ENCODE peak calls at places on chromosomes 2 and 18, in seven cellular contexts. E is EL, N is mucosa of descending colon, J is cardiac muscle cell, C is NCI-H1930, X is Ammon's horn, R is AG10803. K is an unnamed sample.

GRCh38 chr2:223954401-223954800 is 2.9 kb upstream of the MRPL44 start:
- DNase-seq in N (no peak), C (no peak), X (no peak), R (peak), E (peak), J (no peak), K (peak)

GRCh38 chr18:74715865-74716712 is 118.4 kb downstream of the ZNF407 start:
- DNase-seq in J (no peak), R (no peak), C (no peak), N (no peak), E (no peak), X (no peak), K (no peak)

GRCh38 chr18:57440331-57441101 is 5.3 kb downstream of the ONECUT2 start:
- DNase-seq in X (no peak), R (no peak), N (no peak), J (no peak), E (no peak), C (no peak), K (no peak)

GRCh38 chr2:45138904-45139303 is 129.7 kb upstream of the SIX2 start:
- DNase-seq in R (no peak), E (no peak), C (no peak), X (no peak), J (peak), N (no peak), K (no peak)

GRCh38 chr2:120020554-120020953 is 7.7 kb downstream of the EPB41L5 start:
- DNase-seq in E (no peak), C (no peak), X (no peak), N (no peak), R (no peak), J (no peak), K (no peak)

GRCh38 chr2:207251573-207252192 is 85.9 kb upstream of the KLF7 start:
- DNase-seq in E (no peak), R (no peak), C (no peak), X (no peak), N (no peak), J (no peak), K (no peak)

GRCh38 chr2:200466703-200467418 is 43.0 kb downstream of the KCTD18 start:
- DNase-seq in C (no peak), J (no peak), N (no peak), R (peak), E (no peak), X (no peak), K (no peak)

GRCh38 chr2:215236131-215236530 is 75.7 kb upstream of the ATIC start:
- DNase-seq in R (no peak), C (no peak), X (no peak), E (no peak), N (no peak), J (no peak), K (no peak)

GRCh38 chr2:118737690-118738089 is 109.8 kb downstream of the EN1 start:
- DNase-seq in E (no peak), R (no peak), N (no peak), J (no peak), X (no peak), C (no peak), K (no peak)

GRCh38 chr2:237446333-237446654 is 32.3 kb upstream of the COL6A3 start:
- DNase-seq in J (no peak), X (no peak), R (peak), E (no peak), C (no peak), N (no peak), K (no peak)

GRCh38 chr18:79681484-79682387 is 2.1 kb downstream of the CTDP1 start:
- DNase-seq in C (no peak), N (peak), E (no peak), X (no peak), J (no peak), R (no peak), K (no peak)

GRCh38 chr2:17620280-17620679 is 79.8 kb downstream of the VSNL1 start:
- DNase-seq in E (peak), N (no peak), C (no peak), X (peak), J (no peak), R (peak), K (no peak)

GRCh38 chr18:8357320-8357719 is 251.9 kb upstream of the RAB12 start:
- DNase-seq in J (no peak), E (no peak), N (no peak), C (no peak), R (no peak), X (no peak), K (no peak)

GRCh38 chr2:76850969-76851368 is 671.2 kb downstream of the LRRTM4 start:
- DNase-seq in E (no peak), R (no peak), X (no peak), C (no peak), J (no peak), N (no peak), K (no peak)

GRCh38 chr2:161115605-161116097 is 44.6 kb upstream of the TANK start:
- DNase-seq in X (no peak), N (no peak), J (no peak), R (no peak), E (no peak), C (no peak), K (no peak)

GRCh38 chr18:46343940-46344372 is 239.8 kb downstream of the HAUS1 start:
- DNase-seq in R (no peak), C (no peak), E (no peak), N (peak), X (no peak), J (no peak), K (no peak)

GRCh38 chr2:207215300-207215699 is 49.6 kb upstream of the KLF7 start:
- DNase-seq in N (no peak), R (no peak), C (no peak), J (no peak), X (no peak), E (no peak), K (no peak)

GRCh38 chr18:62999392-62999791 is 284.1 kb downstream of the PHLPP1 start:
- DNase-seq in C (no peak), N (peak), J (no peak), E (peak), R (peak), X (peak), K (peak)

GRCh38 chr2:69340101-69340775 is 46.8 kb downstream of the GFPT1 start:
- DNase-seq in N (no peak), C (no peak), X (no peak), J (peak), E (peak), R (peak), K (peak)

GRCh38 chr2:23566236-23567142 is 181.5 kb downstream of the KLHL29 start:
- DNase-seq in X (peak), J (peak), C (no peak), N (no peak), E (peak), R (peak), K (peak)

GRCh38 chr2:1632510-1632909 is 111.8 kb downstream of the PXDN start:
- DNase-seq in E (no peak), J (no peak), R (no peak), C (no peak), X (no peak), N (no peak), K (no peak)

GRCh38 chr2:7838636-7839035 is 843.2 kb upstream of the ID2 start:
- DNase-seq in E (peak), C (no peak), R (no peak), N (no peak), X (no peak), J (no peak), K (no peak)

GRCh38 chr2:123732563-123732962 is 292.5 kb upstream of the CNTNAP5 start:
- DNase-seq in X (no peak), R (no peak), J (no peak), N (no peak), E (no peak), C (no peak), K (no peak)

GRCh38 chr18:62364558-62364957 is 39.4 kb downstream of the TNFRSF11A start:
- DNase-seq in J (no peak), X (no peak), R (no peak), C (no peak), E (no peak), N (no peak), K (no peak)

GRCh38 chr2:33069894-33070651 is 123.3 kb downstream of the LTBP1 start:
- DNase-seq in J (no peak), R (peak), N (no peak), C (no peak), X (no peak), E (peak), K (peak)

GRCh38 chr2:74562126-74562775 is 7.7 kb downstream of the DOK1 start:
- DNase-seq in C (no peak), X (no peak), E (no peak), R (no peak), N (no peak), J (no peak), K (no peak)

GRCh38 chr2:235666240-235666781 is 172.5 kb downstream of the AGAP1 start:
- DNase-seq in N (no peak), X (peak), C (peak), R (peak), E (peak), J (peak), K (peak)

GRCh38 chr2:194739217-194739616 is 917.8 kb upstream of the SLC39A10 start:
- DNase-seq in N (no peak), R (no peak), X (no peak), E (no peak), C (no peak), J (no peak), K (no peak)

GRCh38 chr2:127695491-127696472 is 5.5 kb upstream of the SFT2D3 start:
- DNase-seq in J (peak), N (no peak), C (peak), E (peak), X (peak), R (peak), K (peak)

GRCh38 chr2:39492095-39492590 is 55.1 kb upstream of the MAP4K3 start:
- DNase-seq in E (peak), J (no peak), C (peak), R (peak), X (no peak), N (no peak), K (peak)

GRCh38 chr2:74553892-74554820 is at the start of the genes DOK1 and LOXL3:
- DNase-seq in X (peak), C (peak), J (peak), R (peak), N (peak), E (peak), K (peak)

K was measured in endothelial cell of umbilical vein.